ENCODE peak calls at places on chromosome 16, in eight cellular contexts. One of them, this sample, is unnamed.

GRCh38 chr16:89696598-89697128 is 4.8 kb downstream of the SPATA2L start:
- DNase-seq in upper lobe of right lung: no peak
- DNase-seq in CD4-positive, CD25-positive, alpha-beta regulatory T cell: no peak
- DNase-seq in cardiac muscle cell: no peak
- DNase-seq in esophagus squamous epithelium: no peak
- DNase-seq in astrocyte: no peak
- DNase-seq in thoracic aorta: no peak
- DNase-seq in sigmoid colon: no peak
- DNase-seq in this sample: no peak

GRCh38 chr16:23786964-23787571 is 32.2 kb downstream of the CHP2 start:
- DNase-seq in upper lobe of right lung: no peak
- DNase-seq in CD4-positive, CD25-positive, alpha-beta regulatory T cell: no peak
- DNase-seq in cardiac muscle cell: no peak
- DNase-seq in esophagus squamous epithelium: no peak
- DNase-seq in astrocyte: no peak
- DNase-seq in thoracic aorta: no peak
- DNase-seq in sigmoid colon: no peak
- DNase-seq in this sample: no peak

GRCh38 chr16:17828012-17828411 is 357.3 kb upstream of the XYLT1 start:
- DNase-seq in upper lobe of right lung: no peak
- DNase-seq in CD4-positive, CD25-positive, alpha-beta regulatory T cell: no peak
- DNase-seq in cardiac muscle cell: no peak
- DNase-seq in esophagus squamous epithelium: no peak
- DNase-seq in astrocyte: peak; percentile 92
- DNase-seq in thoracic aorta: no peak
- DNase-seq in sigmoid colon: no peak
- DNase-seq in this sample: no peak

GRCh38 chr16:56382901-56383355 is 42.4 kb downstream of the AMFR start:
- DNase-seq in upper lobe of right lung: no peak
- DNase-seq in CD4-positive, CD25-positive, alpha-beta regulatory T cell: no peak
- DNase-seq in cardiac muscle cell: no peak
- DNase-seq in esophagus squamous epithelium: no peak
- DNase-seq in astrocyte: peak; percentile 76
- DNase-seq in thoracic aorta: no peak
- DNase-seq in sigmoid colon: no peak
- DNase-seq in this sample: no peak

GRCh38 chr16:68035227-68035626 is 12.1 kb downstream of the DUS2 start:
- DNase-seq in upper lobe of right lung: no peak
- DNase-seq in CD4-positive, CD25-positive, alpha-beta regulatory T cell: no peak
- DNase-seq in cardiac muscle cell: no peak
- DNase-seq in esophagus squamous epithelium: no peak
- DNase-seq in astrocyte: no peak
- DNase-seq in thoracic aorta: no peak
- DNase-seq in sigmoid colon: no peak
- DNase-seq in this sample: no peak

GRCh38 chr16:81779540-81780320 is 639 bp downstream of the PLCG2 start:
- DNase-seq in upper lobe of right lung: peak; percentile 80
- DNase-seq in CD4-positive, CD25-positive, alpha-beta regulatory T cell: no peak
- DNase-seq in cardiac muscle cell: no peak
- DNase-seq in esophagus squamous epithelium: no peak
- DNase-seq in astrocyte: no peak
- DNase-seq in thoracic aorta: no peak
- DNase-seq in sigmoid colon: no peak
- DNase-seq in this sample: peak; percentile 66

GRCh38 chr16:11256657-11257130 is 690 bp upstream of the SOCS1 start:
- DNase-seq in upper lobe of right lung: no peak
- DNase-seq in CD4-positive, CD25-positive, alpha-beta regulatory T cell: no peak
- DNase-seq in cardiac muscle cell: peak; percentile 61
- DNase-seq in esophagus squamous epithelium: no peak
- DNase-seq in astrocyte: peak; percentile 36
- DNase-seq in thoracic aorta: no peak
- DNase-seq in sigmoid colon: peak; percentile 82
- DNase-seq in this sample: peak; percentile 78

GRCh38 chr16:85608515-85608885 is 4.6 kb upstream of the GSE1 start:
- DNase-seq in upper lobe of right lung: no peak
- DNase-seq in CD4-positive, CD25-positive, alpha-beta regulatory T cell: no peak
- DNase-seq in cardiac muscle cell: no peak
- DNase-seq in esophagus squamous epithelium: no peak
- DNase-seq in astrocyte: no peak
- DNase-seq in thoracic aorta: no peak
- DNase-seq in sigmoid colon: no peak
- DNase-seq in this sample: no peak

GRCh38 chr16:48899500-48899899 is 289.5 kb upstream of the N4BP1 start:
- DNase-seq in upper lobe of right lung: no peak
- DNase-seq in CD4-positive, CD25-positive, alpha-beta regulatory T cell: no peak
- DNase-seq in cardiac muscle cell: no peak
- DNase-seq in esophagus squamous epithelium: no peak
- DNase-seq in astrocyte: no peak
- DNase-seq in thoracic aorta: no peak
- DNase-seq in sigmoid colon: no peak
- DNase-seq in this sample: no peak

GRCh38 chr16:85029413-85029794 is 1.8 kb downstream of the KIAA0513 start:
- DNase-seq in upper lobe of right lung: no peak
- DNase-seq in CD4-positive, CD25-positive, alpha-beta regulatory T cell: peak; percentile 27
- DNase-seq in cardiac muscle cell: no peak
- DNase-seq in esophagus squamous epithelium: no peak
- DNase-seq in astrocyte: peak; percentile 49
- DNase-seq in thoracic aorta: no peak
- DNase-seq in sigmoid colon: peak; percentile 83
- DNase-seq in this sample: no peak

DNA sequence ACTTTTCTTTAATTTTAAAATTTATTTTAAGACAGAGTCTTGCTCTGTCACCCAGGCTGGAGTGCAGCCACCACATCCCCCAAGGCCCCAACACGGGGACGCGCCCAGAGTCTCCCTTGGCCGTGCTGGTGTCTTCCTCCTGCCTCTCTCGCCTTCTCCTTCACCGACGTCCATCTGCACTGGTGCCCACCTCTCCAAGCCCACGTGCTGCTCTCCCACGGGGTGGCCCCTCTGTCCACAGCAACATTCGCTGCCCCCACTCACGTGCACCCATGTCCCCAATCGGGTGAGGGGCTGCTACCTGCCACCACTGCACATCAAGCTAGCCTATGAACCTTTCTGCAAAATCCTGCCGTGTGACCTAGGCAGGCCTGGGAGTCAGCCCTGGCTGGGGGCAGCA is 3.1 kb downstream of the TMEM204 start:
- DNase-seq in upper lobe of right lung: no peak
- DNase-seq in CD4-positive, CD25-positive, alpha-beta regulatory T cell: no peak
- DNase-seq in cardiac muscle cell: no peak
- DNase-seq in esophagus squamous epithelium: no peak
- DNase-seq in astrocyte: no peak
- DNase-seq in thoracic aorta: no peak
- DNase-seq in sigmoid colon: no peak
- DNase-seq in this sample: no peak
- H3K4me1 ChIP-seq in upper lobe of right lung: peaks cover 25% of the 10 kb centered on the region
- H3K4me1 ChIP-seq in CD4-positive, CD25-positive, alpha-beta regulatory T cell: peaks cover 53% of the 10 kb centered on the region
- H3K4me1 ChIP-seq in cardiac muscle cell: no peaks in the 10 kb centered on the region
- H3K4me1 ChIP-seq in esophagus squamous epithelium: peaks cover 11% of the 10 kb centered on the region
- H3K4me1 ChIP-seq in astrocyte: peaks cover 4% of the 10 kb centered on the region
- H3K4me1 ChIP-seq in thoracic aorta: peaks cover 69% of the 10 kb centered on the region
- H3K4me1 ChIP-seq in sigmoid colon: peaks cover 55% of the 10 kb centered on the region
- H3K4me1 ChIP-seq in this sample: no peaks in the 10 kb centered on the region

DNA sequence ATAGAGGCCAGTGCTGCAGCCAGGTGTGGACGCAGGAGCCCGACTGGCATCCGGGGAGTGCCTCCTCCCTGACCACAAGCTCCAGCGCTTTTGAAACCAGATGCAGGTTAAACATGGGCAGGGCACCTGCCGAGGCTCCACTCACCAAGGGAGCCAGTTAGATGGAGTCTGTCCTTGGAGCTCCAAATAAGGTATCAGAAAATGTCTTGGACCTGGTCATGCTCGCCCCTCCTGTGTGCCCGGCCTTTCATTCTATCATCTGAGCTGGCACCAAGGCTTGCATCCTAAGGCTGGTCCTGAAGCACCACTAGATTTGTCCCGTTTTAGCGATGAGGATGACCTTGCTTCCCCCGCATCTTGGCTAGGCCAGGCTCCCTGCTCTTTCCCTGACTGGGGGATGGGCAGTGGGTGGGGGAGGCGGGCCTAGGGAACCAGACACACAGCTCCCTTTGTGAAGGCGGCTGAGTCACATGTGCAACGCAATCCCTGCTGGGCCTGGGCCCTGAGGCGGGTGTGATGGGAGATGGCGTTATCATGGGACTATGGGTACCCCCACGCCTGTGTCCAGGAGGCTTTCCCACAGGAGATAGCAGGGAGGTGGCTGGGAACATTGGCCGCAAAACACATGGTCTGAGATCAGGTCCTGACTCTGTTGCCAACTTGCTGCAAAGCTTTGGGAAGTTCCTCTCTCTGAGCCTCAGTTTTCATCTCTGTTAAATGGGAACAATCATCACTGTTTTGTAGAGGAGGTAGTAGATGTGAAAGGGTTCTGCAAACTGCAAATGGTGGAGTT is 5.0 kb upstream of the ADGRG1 start:
- DNase-seq in upper lobe of right lung: peak; percentile 70
- DNase-seq in CD4-positive, CD25-positive, alpha-beta regulatory T cell: no peak
- DNase-seq in cardiac muscle cell: no peak
- DNase-seq in esophagus squamous epithelium: no peak
- DNase-seq in astrocyte: peak; percentile 58
- DNase-seq in thoracic aorta: no peak
- DNase-seq in sigmoid colon: peak; percentile 72
- DNase-seq in this sample: no peak
- H3K27ac ChIP-seq in upper lobe of right lung: no peak overlapping the region
- H3K27ac ChIP-seq in CD4-positive, CD25-positive, alpha-beta regulatory T cell: no peak overlapping the region
- H3K27ac ChIP-seq in cardiac muscle cell: no peak overlapping the region
- H3K27ac ChIP-seq in esophagus squamous epithelium: peak overlapping the region; percentile 95
- H3K27ac ChIP-seq in astrocyte: no peak overlapping the region
- H3K27ac ChIP-seq in thoracic aorta: no peak overlapping the region
- H3K27ac ChIP-seq in sigmoid colon: no peak overlapping the region
- H3K27ac ChIP-seq in this sample: no peak overlapping the region

DNA sequence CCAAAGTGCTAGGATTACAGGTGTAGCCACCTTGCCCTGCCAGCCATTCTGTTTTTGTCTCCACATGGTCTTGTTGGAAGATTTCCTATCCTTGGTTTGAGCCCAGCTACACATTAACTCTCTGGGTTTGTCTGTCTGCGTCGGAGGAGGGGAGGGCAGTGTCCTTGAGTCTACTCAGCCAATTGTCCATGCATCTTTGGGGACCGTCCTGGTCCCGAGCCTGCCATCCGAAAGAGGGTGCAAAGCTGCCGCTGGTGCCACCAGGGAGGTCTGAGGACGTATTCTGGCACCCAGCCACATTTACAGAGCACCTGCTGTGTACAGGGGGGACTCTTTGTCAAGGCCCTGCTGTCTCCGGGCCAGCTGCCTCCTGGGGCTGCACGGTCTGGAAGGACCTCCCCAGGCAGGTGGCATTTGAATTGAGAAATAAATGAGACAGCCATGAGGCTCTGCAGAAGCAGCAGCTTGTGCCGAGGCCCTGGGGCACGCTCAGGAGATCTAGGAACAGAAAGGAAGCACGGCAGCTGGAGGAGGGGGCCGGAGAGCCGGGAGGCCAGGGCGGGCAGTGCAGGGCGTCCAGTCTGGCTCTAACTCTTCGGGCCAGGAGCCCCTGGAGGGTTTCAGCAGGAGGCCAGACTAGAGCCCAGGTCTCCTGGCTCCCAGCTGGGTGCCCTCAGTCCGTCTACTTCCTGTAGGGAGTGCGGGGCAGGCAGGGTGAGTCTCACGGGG is 1.5 kb downstream of the CYBA start:
- DNase-seq in upper lobe of right lung: peak; percentile 65
- DNase-seq in CD4-positive, CD25-positive, alpha-beta regulatory T cell: no peak
- DNase-seq in cardiac muscle cell: no peak
- DNase-seq in esophagus squamous epithelium: no peak
- DNase-seq in astrocyte: no peak
- DNase-seq in thoracic aorta: no peak
- DNase-seq in sigmoid colon: no peak
- DNase-seq in this sample: no peak
- H3K4me3 ChIP-seq in upper lobe of right lung: peak overlapping the region; percentile 78
- H3K4me3 ChIP-seq in CD4-positive, CD25-positive, alpha-beta regulatory T cell: peak overlapping the region; percentile 19
- H3K4me3 ChIP-seq in cardiac muscle cell: no peak overlapping the region
- H3K4me3 ChIP-seq in esophagus squamous epithelium: peak overlapping the region; percentile 73
- H3K4me3 ChIP-seq in astrocyte: peak overlapping the region; percentile 63
- H3K4me3 ChIP-seq in thoracic aorta: peak overlapping the region; percentile 74
- H3K4me3 ChIP-seq in sigmoid colon: peak overlapping the region; percentile 62
- H3K4me3 ChIP-seq in this sample: peak overlapping the region; percentile 63

DNA sequence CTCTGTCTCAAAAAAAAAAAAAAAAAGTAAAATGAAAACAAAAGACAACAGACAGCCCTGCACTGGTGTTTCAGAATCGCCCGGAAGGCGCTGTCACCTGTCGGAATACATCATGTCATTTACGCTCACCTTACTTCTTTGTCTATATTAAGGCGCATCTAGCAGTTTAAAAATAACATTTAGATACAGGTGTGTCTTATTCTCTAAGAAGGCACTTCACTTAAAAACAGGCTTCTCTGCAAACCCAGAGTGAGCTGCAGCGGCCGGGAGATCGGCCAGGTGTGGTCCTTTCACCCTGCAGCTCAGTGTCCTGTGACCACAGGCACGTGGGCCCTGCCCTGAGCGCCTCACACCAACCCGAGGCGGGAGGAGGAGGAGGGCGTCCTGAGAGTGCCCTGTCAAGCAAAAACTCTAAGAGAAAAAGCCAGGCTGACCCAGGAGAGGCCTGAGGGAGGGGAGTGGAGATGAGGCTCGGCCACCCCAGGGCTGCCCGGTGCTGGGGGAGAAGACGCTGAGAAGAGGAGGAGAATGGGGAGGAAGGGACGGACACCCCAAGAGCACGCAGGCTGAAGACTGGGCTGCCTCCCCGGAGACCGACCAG is 3.3 kb upstream of the LMF1 start:
- DNase-seq in upper lobe of right lung: no peak
- DNase-seq in CD4-positive, CD25-positive, alpha-beta regulatory T cell: no peak
- DNase-seq in cardiac muscle cell: peak; percentile 61
- DNase-seq in esophagus squamous epithelium: no peak
- DNase-seq in astrocyte: no peak
- DNase-seq in thoracic aorta: no peak
- DNase-seq in sigmoid colon: no peak
- DNase-seq in this sample: peak; percentile 44
- H3K4me1 ChIP-seq in upper lobe of right lung: peaks cover 12% of the 10 kb centered on the region
- H3K4me1 ChIP-seq in CD4-positive, CD25-positive, alpha-beta regulatory T cell: peaks cover 17% of the 10 kb centered on the region
- H3K4me1 ChIP-seq in cardiac muscle cell: peaks cover 25% of the 10 kb centered on the region
- H3K4me1 ChIP-seq in esophagus squamous epithelium: peaks cover 15% of the 10 kb centered on the region
- H3K4me1 ChIP-seq in astrocyte: peaks cover 5% of the 10 kb centered on the region
- H3K4me1 ChIP-seq in thoracic aorta: peaks cover 47% of the 10 kb centered on the region
- H3K4me1 ChIP-seq in sigmoid colon: peaks cover 31% of the 10 kb centered on the region
- H3K4me1 ChIP-seq in this sample: no peaks in the 10 kb centered on the region

GRCh38 chr16:4116328-4117249 is at the start of gene ADCY9:
- DNase-seq in upper lobe of right lung: peak; percentile 91
- DNase-seq in CD4-positive, CD25-positive, alpha-beta regulatory T cell: peak; percentile 66
- DNase-seq in cardiac muscle cell: peak; percentile 93
- DNase-seq in esophagus squamous epithelium: no peak
- DNase-seq in astrocyte: peak; percentile 71
- DNase-seq in thoracic aorta: no peak
- DNase-seq in sigmoid colon: peak; percentile 85
- DNase-seq in this sample: peak; percentile 87

GRCh38 chr16:4115209-4115940 is 867 bp downstream of the ADCY9 start:
- DNase-seq in upper lobe of right lung: peak; percentile 86
- DNase-seq in CD4-positive, CD25-positive, alpha-beta regulatory T cell: peak; percentile 30
- DNase-seq in cardiac muscle cell: peak; percentile 81
- DNase-seq in esophagus squamous epithelium: no peak
- DNase-seq in astrocyte: peak; percentile 60
- DNase-seq in thoracic aorta: no peak
- DNase-seq in sigmoid colon: peak; percentile 77
- DNase-seq in this sample: peak; percentile 60

GRCh38 chr16:4115941-4116327 is 308 bp downstream of the ADCY9 start:
- DNase-seq in upper lobe of right lung: no peak
- DNase-seq in CD4-positive, CD25-positive, alpha-beta regulatory T cell: no peak
- DNase-seq in cardiac muscle cell: no peak
- DNase-seq in esophagus squamous epithelium: no peak
- DNase-seq in astrocyte: no peak
- DNase-seq in thoracic aorta: no peak
- DNase-seq in sigmoid colon: no peak
- DNase-seq in this sample: no peak

GRCh38 chr16:4114257-4115208 is 1.7 kb downstream of the ADCY9 start:
- DNase-seq in upper lobe of right lung: peak; percentile 66
- DNase-seq in CD4-positive, CD25-positive, alpha-beta regulatory T cell: no peak
- DNase-seq in cardiac muscle cell: no peak
- DNase-seq in esophagus squamous epithelium: no peak
- DNase-seq in astrocyte: no peak
- DNase-seq in thoracic aorta: no peak
- DNase-seq in sigmoid colon: no peak
- DNase-seq in this sample: no peak

GRCh38 chr16:4117250-4117578 is 972 bp upstream of the ADCY9 start:
- DNase-seq in upper lobe of right lung: no peak
- DNase-seq in CD4-positive, CD25-positive, alpha-beta regulatory T cell: no peak
- DNase-seq in cardiac muscle cell: no peak
- DNase-seq in esophagus squamous epithelium: no peak
- DNase-seq in astrocyte: no peak
- DNase-seq in thoracic aorta: no peak
- DNase-seq in sigmoid colon: no peak
- DNase-seq in this sample: no peak
- H3K27ac ChIP-seq in upper lobe of right lung: peak overlapping the region; percentile 80
- H3K27ac ChIP-seq in CD4-positive, CD25-positive, alpha-beta regulatory T cell: no peak overlapping the region
- H3K27ac ChIP-seq in cardiac muscle cell: no peak overlapping the region
- H3K27ac ChIP-seq in esophagus squamous epithelium: peak overlapping the region; percentile 83
- H3K27ac ChIP-seq in astrocyte: no peak overlapping the region
- H3K27ac ChIP-seq in thoracic aorta: peak overlapping the region; percentile 78
- H3K27ac ChIP-seq in sigmoid colon: peak overlapping the region; percentile 82
- H3K27ac ChIP-seq in this sample: no peak overlapping the region

This sample was measured in right lobe of liver.